ENCODE peak calls at places on chromosomes 1 and 21, in four cellular contexts. T is SK-N-SH, U is transverse colon, I is prostate gland. A is an unnamed sample.
A peak's percentile ranks its signal among the peaks of the same experiment; 100 is the strongest.

GRCh38 chr1:44842763-44843655 is at the start of gene PTCH2:
- DNase-seq in I (peak; percentile 51), T (peak; percentile 98), U (peak; percentile 67), A (peak; percentile 62)

GRCh38 chr1:240906477-240906876 is 294.5 kb upstream of the GREM2 start:
- DNase-seq in T (peak; percentile 14), U (peak; percentile 44), I (no peak), A (no peak)

GRCh38 chr1:232184561-232185530 is 445.1 kb downstream of the SIPA1L2 start:
- DNase-seq in I (no peak), U (no peak), T (no peak), A (no peak)

GRCh38 chr1:44261475-44261853 is 48.2 kb downstream of the DMAP1 start:
- DNase-seq in T (no peak), I (no peak), U (peak; percentile 39), A (no peak)

GRCh38 chr1:160618763-160619274 is 28.0 kb downstream of the SLAMF1 start:
- DNase-seq in T (peak; percentile 37), I (no peak), U (no peak), A (no peak)

GRCh38 chr1:16618719-16619118 is 5.4 kb upstream of the NBPF1 start:
- DNase-seq in T (peak; percentile 71), U (peak; percentile 33), I (no peak), A (no peak)

GRCh38 chr1:201103666-201104065 is 8.6 kb downstream of the CACNA1S start:
- DNase-seq in I (no peak), U (no peak), T (no peak), A (no peak)

GRCh38 chr1:180571832-180572636 is 13.3 kb downstream of the OVAAL start:
- DNase-seq in U (no peak), T (no peak), I (no peak), A (no peak)

GRCh38 chr1:243946946-243947345 is 96.9 kb upstream of the AKT3 start:
- DNase-seq in U (no peak), T (peak; percentile 30), I (no peak), A (peak; percentile 16)

GRCh38 chr1:15261155-15262002 is 14.4 kb downstream of the FHAD1 start:
- DNase-seq in I (no peak), U (peak; percentile 52), T (no peak), A (no peak)

GRCh38 chr1:15433471-15433870 is 4.8 kb upstream of the CTRC start:
- DNase-seq in T (peak; percentile 16), I (no peak), U (no peak), A (no peak)

GRCh38 chr1:39902121-39902807 is 547 bp upstream of the MYCL start:
- DNase-seq in T (peak; percentile 85), U (peak; percentile 92), I (peak; percentile 84), A (peak; percentile 71)

GRCh38 chr1:11499825-11500331 is 20.9 kb downstream of the DISP3 start:
- DNase-seq in T (peak; percentile 47), I (no peak), U (no peak), A (no peak)

GRCh38 chr1:68198752-68199151 is 33.6 kb downstream of the WLS start:
- DNase-seq in I (no peak), T (no peak), U (no peak), A (no peak)

GRCh38 chr1:173568483-173568882 is 34.4 kb downstream of the SLC9C2 start:
- DNase-seq in I (no peak), U (no peak), T (no peak), A (no peak)

GRCh38 chr21:42218836-42219605 is at the start of gene ABCG1:
- DNase-seq in T (peak; percentile 89), U (peak; percentile 73), I (peak; percentile 67), A (peak; percentile 58)

GRCh38 chr1:33368431-33368830 is 47.5 kb upstream of the A3GALT2 start:
- DNase-seq in I (no peak), T (no peak), U (no peak), A (no peak)

GRCh38 chr1:67787746-67788145 is 45.5 kb downstream of the GNG12 start:
- DNase-seq in U (no peak), T (no peak), I (no peak), A (no peak)

GRCh38 chr1:219945795-219946194 is 17.4 kb upstream of the SLC30A10 start:
- DNase-seq in U (no peak), T (no peak), I (no peak), A (no peak)

GRCh38 chr21:41677671-41678015 is 89.2 kb downstream of the RIPK4 start:
- DNase-seq in U (no peak), T (no peak), I (no peak), A (no peak)

GRCh38 chr1:167937709-167938010 is 788 bp upstream of the MPC2 start:
- DNase-seq in U (no peak), T (no peak), I (no peak), A (no peak)

GRCh38 chr1:61588736-61589381 is 136.1 kb downstream of the TM2D1 start:
- DNase-seq in T (peak; percentile 78), U (peak; percentile 64), I (peak; percentile 46), A (peak; percentile 39)

GRCh38 chr1:56929492-56929891 is 36.3 kb downstream of the C8B start:
- DNase-seq in U (no peak), I (no peak), T (no peak), A (no peak)

GRCh38 chr1:181674617-181675016 is 191.3 kb downstream of the CACNA1E start:
- DNase-seq in T (no peak), U (no peak), I (no peak), A (no peak)

GRCh38 chr1:203598736-203599135 is 27.9 kb upstream of the ATP2B4 start:
- DNase-seq in T (no peak), U (no peak), I (no peak), A (no peak)

GRCh38 chr21:42548687-42549406 is 35.2 kb downstream of the SLC37A1 start:
- DNase-seq in T (no peak), I (no peak), U (no peak), A (no peak)

GRCh38 chr21:43191971-43192370 is 23.2 kb downstream of the CRYAA start:
- DNase-seq in T (no peak), U (no peak), I (no peak), A (no peak)

GRCh38 chr1:200153277-200154055 is 126.0 kb downstream of the NR5A2 start:
- DNase-seq in U (no peak), I (no peak), T (no peak), A (no peak)

GRCh38 chr1:214567481-214567980 is 16.1 kb upstream of the PTPN14 start:
- DNase-seq in T (no peak), I (no peak), U (no peak), A (no peak)

GRCh38 chr21:42534361-42534900 is 20.8 kb downstream of the SLC37A1 start:
- DNase-seq in I (no peak), T (peak; percentile 49), U (peak; percentile 31), A (no peak)

DNA sequence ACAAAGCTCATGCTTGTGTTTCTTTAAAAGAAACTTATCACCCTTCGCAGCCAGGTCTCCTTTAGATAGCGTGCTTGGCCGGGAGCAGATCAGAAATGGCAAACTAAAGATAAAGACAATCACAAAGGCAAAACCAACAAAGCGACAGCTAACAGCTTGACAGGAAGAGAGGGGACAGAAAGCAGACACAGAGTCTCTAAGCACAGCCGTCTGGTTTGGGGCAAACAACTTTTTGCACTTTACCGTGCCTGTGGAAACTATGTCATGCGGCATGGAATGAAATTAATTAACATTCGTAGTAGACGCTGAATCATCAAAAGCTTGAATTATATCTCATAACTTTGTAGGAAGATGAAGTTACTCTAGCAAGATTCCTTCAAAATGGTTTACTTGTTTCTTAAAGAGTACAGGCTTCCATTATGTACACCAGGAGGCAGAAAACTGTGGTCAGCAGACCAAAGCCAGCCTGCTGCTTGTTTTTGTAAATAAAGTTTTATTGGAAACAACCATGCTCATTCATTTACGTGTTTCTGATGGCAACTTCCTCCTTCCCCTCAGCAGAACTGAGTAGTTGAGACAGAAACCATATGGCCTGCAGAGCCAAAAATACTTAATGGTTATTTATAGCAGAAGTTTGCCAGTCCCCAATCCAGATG is 183.2 kb downstream of the KIF26B start:
- DNase-seq in T (peak; percentile 64), I (no peak), U (no peak), A (no peak)
- TF ChIP-seq POLR2AphosphoS5 in T (peak; percentile 13), I (no peak), U (no peak), A (no peak)

DNA sequence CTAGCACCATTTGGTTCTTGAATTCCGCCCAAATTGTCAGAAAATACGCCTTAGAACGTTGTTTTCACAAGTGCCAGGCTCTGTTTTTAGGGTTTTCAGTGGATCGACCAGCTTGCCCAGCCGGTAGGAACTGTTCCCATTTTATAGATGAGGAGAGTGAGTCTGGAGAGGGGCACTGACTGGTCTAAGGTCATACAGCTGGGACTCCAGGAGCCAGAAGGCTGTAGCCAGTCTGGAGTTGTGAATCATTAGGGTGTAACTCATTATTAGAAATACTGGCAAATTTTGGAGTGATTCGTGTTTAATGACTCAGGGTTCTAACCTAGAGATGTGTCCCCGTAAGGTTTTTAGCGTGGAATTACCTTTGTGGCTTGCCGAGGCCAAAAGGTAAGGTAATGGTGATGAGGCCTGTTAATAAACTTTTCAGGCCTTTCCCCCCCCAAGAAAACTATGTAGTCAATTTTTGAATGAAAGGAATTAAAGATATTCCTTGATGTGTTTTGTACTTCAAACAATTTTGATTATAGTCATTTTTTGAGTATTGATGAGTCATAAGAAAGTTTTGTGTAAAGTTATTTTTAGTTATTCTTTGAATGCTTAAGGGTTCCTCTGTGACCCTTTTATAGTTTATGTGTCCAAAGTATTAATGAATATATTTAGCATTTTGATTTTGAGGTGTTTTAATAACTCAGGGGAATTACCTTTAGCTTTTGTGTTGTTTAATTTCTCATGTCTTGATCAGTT is 2.1 kb downstream of the DYRK1A start:
- DNase-seq in U (no peak), I (no peak), T (no peak), A (no peak)
- TF ChIP-seq POLR2AphosphoS5 in U (no peak), I (no peak), T (no peak), A (no peak)

GRCh38 chr1:59669752-59670312 is 144.9 kb upstream of the HOOK1 start:
- DNase-seq in U (no peak), I (no peak), T (no peak), A (no peak)
- TF ChIP-seq POLR2AphosphoS5 in U (no peak), I (no peak), T (peak; percentile 26), A (no peak)

GRCh38 chr1:162207862-162208261 is 138.4 kb downstream of the NOS1AP start:
- DNase-seq in U (no peak), T (no peak), I (no peak), A (no peak)

GRCh38 chr1:162204129-162204882 is 134.8 kb downstream of the NOS1AP start:
- DNase-seq in U (no peak), I (no peak), T (no peak), A (no peak)

GRCh38 chr1:162206300-162206699 is 136.8 kb downstream of the NOS1AP start:
- DNase-seq in I (no peak), U (no peak), T (no peak), A (no peak)

GRCh38 chr1:162204883-162205132 is 135.3 kb downstream of the NOS1AP start:
- DNase-seq in U (no peak), I (no peak), T (no peak), A (no peak)

DNA sequence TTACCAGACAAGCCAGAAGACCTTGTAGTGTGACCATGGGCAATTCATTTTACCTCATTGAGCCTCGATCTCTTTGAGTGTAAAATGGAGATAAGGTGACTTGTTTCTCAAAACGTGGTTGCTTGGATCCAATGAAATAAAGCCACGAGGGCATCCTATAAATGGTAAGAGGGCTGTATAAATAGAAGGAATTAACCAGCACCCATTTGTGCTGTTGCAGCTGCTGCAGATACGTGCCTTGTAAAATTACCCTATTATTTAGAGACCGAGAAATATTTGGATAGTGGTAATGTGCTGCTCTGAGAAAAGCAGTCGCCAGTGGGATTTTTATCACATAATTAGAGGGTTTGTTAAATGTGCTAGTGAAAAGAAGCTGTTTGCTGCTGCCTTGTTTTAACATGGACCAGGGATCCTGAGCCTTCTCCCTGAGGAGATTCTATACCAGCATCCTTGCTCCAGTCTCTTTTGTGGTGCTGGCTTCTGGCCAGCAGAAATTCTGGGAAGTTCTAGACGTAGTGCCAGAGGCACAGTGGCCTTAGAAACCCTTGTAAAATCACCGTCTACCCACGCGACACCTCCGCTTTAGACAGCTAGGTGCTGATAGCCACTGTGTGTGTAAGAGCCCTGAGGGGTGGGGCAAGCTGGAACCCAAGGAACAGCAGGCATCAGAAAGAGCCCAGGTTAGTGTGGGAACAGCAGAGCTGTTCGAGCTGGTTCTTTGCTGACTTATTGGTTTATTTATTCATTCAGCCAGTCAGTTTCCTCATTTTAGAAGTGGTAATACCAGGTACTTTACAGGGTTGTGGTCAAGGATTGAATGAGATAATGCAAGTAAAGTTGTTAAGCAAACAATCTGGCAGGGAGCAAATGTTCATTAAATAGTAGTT is 137.5 kb downstream of the NOS1AP start:
- DNase-seq in I (peak; percentile 81), T (no peak), U (peak; percentile 62), A (no peak)
- TF ChIP-seq POLR2AphosphoS5 in I (peak; percentile 86), T (no peak), U (no peak), A (no peak)

A was measured in GM12892.